ENCODE peak calls at places on chromosomes 11 and 22, in four cellular contexts. One of them, this sample, is unnamed.
A peak's percentile ranks its signal among the peaks of the same experiment; 100 is the strongest.

GRCh38 chr11:118167253-118167652 is 9.2 kb downstream of the SCN2B start:
- DNase-seq in SK-N-SH: no peak
- DNase-seq in GM12878: no peak
- DNase-seq in HepG2: no peak
- DNase-seq in this sample: no peak

GRCh38 chr11:117750357-117750756 is 46.7 kb downstream of the DSCAML1 start:
- DNase-seq in SK-N-SH: no peak
- DNase-seq in GM12878: no peak
- DNase-seq in HepG2: no peak
- DNase-seq in this sample: no peak

GRCh38 chr11:69371731-69372588 is 78.0 kb downstream of the MYEOV start:
- DNase-seq in SK-N-SH: no peak
- DNase-seq in GM12878: no peak
- DNase-seq in HepG2: no peak
- DNase-seq in this sample: peak; percentile 32

GRCh38 chr11:36035454-36035853 is 91.6 kb downstream of the LDLRAD3 start:
- DNase-seq in SK-N-SH: no peak
- DNase-seq in GM12878: no peak
- DNase-seq in HepG2: no peak
- DNase-seq in this sample: no peak

GRCh38 chr11:126716456-126717083 is 284.0 kb downstream of the KIRREL3 start:
- DNase-seq in SK-N-SH: peak; percentile 75
- DNase-seq in GM12878: no peak
- DNase-seq in HepG2: peak; percentile 3
- DNase-seq in this sample: no peak

GRCh38 chr22:41574847-41575381 is 14.1 kb downstream of the CSDC2 start:
- DNase-seq in SK-N-SH: no peak
- DNase-seq in GM12878: no peak
- DNase-seq in HepG2: no peak
- DNase-seq in this sample: no peak

GRCh38 chr11:2693851-2694261 is 5.9 kb downstream of the KCNQ1OT1 start:
- DNase-seq in SK-N-SH: no peak
- DNase-seq in GM12878: no peak
- DNase-seq in HepG2: peak; percentile 39
- DNase-seq in this sample: no peak

GRCh38 chr11:8720868-8721739 is 38.5 kb downstream of the RPL27A start:
- DNase-seq in SK-N-SH: no peak
- DNase-seq in GM12878: no peak
- DNase-seq in HepG2: no peak
- DNase-seq in this sample: no peak

GRCh38 chr11:101955278-101955677 is 39.0 kb upstream of the ANGPTL5 start:
- DNase-seq in SK-N-SH: no peak
- DNase-seq in GM12878: no peak
- DNase-seq in HepG2: no peak
- DNase-seq in this sample: no peak

GRCh38 chr11:119340335-119341221 is at the start of gene C1QTNF5:
- DNase-seq in SK-N-SH: peak; percentile 83
- DNase-seq in GM12878: no peak
- DNase-seq in HepG2: no peak
- DNase-seq in this sample: peak; percentile 70

GRCh38 chr22:36405671-36406070 is 17.9 kb upstream of the MYH9 start:
- DNase-seq in SK-N-SH: no peak
- DNase-seq in GM12878: no peak
- DNase-seq in HepG2: no peak
- DNase-seq in this sample: no peak

GRCh38 chr11:107044503-107044902 is 26.2 kb upstream of the GUCY1A2 start:
- DNase-seq in SK-N-SH: no peak
- DNase-seq in GM12878: no peak
- DNase-seq in HepG2: no peak
- DNase-seq in this sample: no peak

GRCh38 chr11:3617990-3618389 is 23.8 kb downstream of the ART5 start:
- DNase-seq in SK-N-SH: no peak
- DNase-seq in GM12878: no peak
- DNase-seq in HepG2: no peak
- DNase-seq in this sample: no peak

GRCh38 chr22:38172016-38172431 is 9.6 kb downstream of the PLA2G6 start:
- DNase-seq in SK-N-SH: no peak
- DNase-seq in GM12878: no peak
- DNase-seq in HepG2: no peak
- DNase-seq in this sample: no peak

GRCh38 chr11:96310236-96310635 is 32.8 kb downstream of the MAML2 start:
- DNase-seq in SK-N-SH: no peak
- DNase-seq in GM12878: no peak
- DNase-seq in HepG2: no peak
- DNase-seq in this sample: no peak

GRCh38 chr11:64025205-64025604 is 10.5 kb upstream of the FLRT1 start:
- DNase-seq in SK-N-SH: no peak
- DNase-seq in GM12878: no peak
- DNase-seq in HepG2: no peak
- DNase-seq in this sample: no peak

GRCh38 chr11:121104223-121104831 is 3.3 kb downstream of the TECTA start:
- DNase-seq in SK-N-SH: no peak
- DNase-seq in GM12878: no peak
- DNase-seq in HepG2: no peak
- DNase-seq in this sample: peak; percentile 67

GRCh38 chr11:111370902-111371578 is 8.0 kb downstream of the POU2AF1 start:
- DNase-seq in SK-N-SH: no peak
- DNase-seq in GM12878: peak; percentile 75
- DNase-seq in HepG2: no peak
- DNase-seq in this sample: no peak

GRCh38 chr11:2533642-2534115 is 88.9 kb downstream of the KCNQ1 start:
- DNase-seq in SK-N-SH: no peak
- DNase-seq in GM12878: no peak
- DNase-seq in HepG2: peak; percentile 85
- DNase-seq in this sample: peak; percentile 77

GRCh38 chr22:45446216-45446615 is 32.7 kb downstream of the RIBC2 start:
- DNase-seq in SK-N-SH: no peak
- DNase-seq in GM12878: no peak
- DNase-seq in HepG2: no peak
- DNase-seq in this sample: no peak

GRCh38 chr11:29009426-29009825 is 901.2 kb downstream of the METTL15 start:
- DNase-seq in SK-N-SH: no peak
- DNase-seq in GM12878: no peak
- DNase-seq in HepG2: no peak
- DNase-seq in this sample: no peak

GRCh38 chr22:31141551-31141950 is 1.2 kb upstream of the PLA2G3 start:
- DNase-seq in SK-N-SH: no peak
- DNase-seq in GM12878: no peak
- DNase-seq in HepG2: no peak
- DNase-seq in this sample: no peak

GRCh38 chr11:607971-608659 is 7.6 kb downstream of the IRF7 start:
- DNase-seq in SK-N-SH: no peak
- DNase-seq in GM12878: no peak
- DNase-seq in HepG2: no peak
- DNase-seq in this sample: no peak

GRCh38 chr11:76208829-76209670 is 2.7 kb upstream of the WNT11 start:
- DNase-seq in SK-N-SH: peak; percentile 92
- DNase-seq in GM12878: no peak
- DNase-seq in HepG2: peak; percentile 56
- DNase-seq in this sample: no peak

GRCh38 chr11:33449798-33450197 is 192.6 kb downstream of the HIPK3 start:
- DNase-seq in SK-N-SH: no peak
- DNase-seq in GM12878: no peak
- DNase-seq in HepG2: no peak
- DNase-seq in this sample: no peak

GRCh38 chr11:68962527-68963250 is 18.1 kb downstream of the MRGPRD start:
- DNase-seq in SK-N-SH: no peak
- DNase-seq in GM12878: no peak
- DNase-seq in HepG2: no peak
- DNase-seq in this sample: no peak

GRCh38 chr22:46542011-46542985 is 4.9 kb upstream of the CELSR1 start:
- DNase-seq in SK-N-SH: peak; percentile 97
- DNase-seq in GM12878: peak; percentile 21
- DNase-seq in HepG2: peak; percentile 45
- DNase-seq in this sample: peak; percentile 90

GRCh38 chr22:38316340-38317236 is 645 bp downstream of the CSNK1E start:
- DNase-seq in SK-N-SH: peak; percentile 79
- DNase-seq in GM12878: no peak
- DNase-seq in HepG2: no peak
- DNase-seq in this sample: peak; percentile 66

DNA sequence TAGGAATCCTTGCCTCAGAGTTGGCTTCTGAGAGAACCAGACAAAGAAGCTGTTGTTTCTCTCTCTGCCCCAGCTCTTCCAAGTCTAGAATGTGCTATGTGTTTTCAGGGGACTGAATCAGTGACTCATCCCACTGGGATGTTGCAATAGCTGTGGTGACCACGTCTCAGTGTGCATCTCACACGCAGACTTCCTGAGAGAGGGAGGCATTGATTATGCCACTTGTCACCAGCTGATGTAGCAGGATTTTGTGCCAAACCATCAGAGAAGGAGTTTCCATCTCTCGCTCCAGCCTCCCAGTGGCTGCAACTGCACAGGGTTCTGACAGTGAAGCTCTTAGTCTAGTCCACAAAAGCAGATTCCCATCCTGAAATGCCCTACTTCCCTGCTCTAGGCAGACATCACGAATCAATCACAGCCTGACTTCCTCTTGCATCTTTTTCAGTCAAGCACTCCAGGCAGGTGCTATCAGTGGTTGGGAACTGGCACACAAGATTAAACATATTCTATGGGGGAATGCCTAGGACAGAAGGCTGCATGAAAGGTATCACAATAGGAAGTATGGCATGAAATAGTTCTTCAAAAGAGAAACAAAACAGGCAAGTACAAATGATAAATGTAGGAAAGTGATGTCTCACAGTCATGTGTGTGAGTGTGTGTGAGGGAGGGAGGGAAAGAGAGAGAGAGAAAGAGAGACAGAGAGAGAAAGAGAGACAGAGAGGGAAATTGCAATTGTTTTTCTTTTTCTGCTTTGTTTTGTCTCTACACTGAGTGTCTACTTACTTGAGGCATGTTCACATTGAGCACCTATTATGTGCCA is 456.0 kb downstream of the MIAT start:
- DNase-seq in SK-N-SH: no peak
- DNase-seq in GM12878: no peak
- DNase-seq in HepG2: peak; percentile 63
- DNase-seq in this sample: no peak
- TF ChIP-seq TCF12 in SK-N-SH: peak; percentile 63
- TF ChIP-seq TCF12 in GM12878: no peak
- TF ChIP-seq TCF12 in HepG2: no peak
- TF ChIP-seq TCF12 in this sample: no peak

GRCh38 chr22:50136431-50137047 is 34.0 kb upstream of the PANX2 start:
- DNase-seq in SK-N-SH: no peak
- DNase-seq in GM12878: no peak
- DNase-seq in HepG2: no peak
- DNase-seq in this sample: no peak
- TF ChIP-seq TCF12 in SK-N-SH: no peak
- TF ChIP-seq TCF12 in GM12878: no peak
- TF ChIP-seq TCF12 in HepG2: no peak
- TF ChIP-seq TCF12 in this sample: no peak

GRCh38 chr11:62565100-62565802 is 8.4 kb downstream of the EEF1G start:
- DNase-seq in SK-N-SH: no peak
- DNase-seq in GM12878: no peak
- DNase-seq in HepG2: no peak
- DNase-seq in this sample: no peak

GRCh38 chr11:62572431-62572830 is 1.3 kb downstream of the EEF1G start:
- DNase-seq in SK-N-SH: no peak
- DNase-seq in GM12878: no peak
- DNase-seq in HepG2: no peak
- DNase-seq in this sample: no peak

GRCh38 chr11:62569611-62570010 is 4.1 kb downstream of the EEF1G start:
- DNase-seq in SK-N-SH: no peak
- DNase-seq in GM12878: no peak
- DNase-seq in HepG2: no peak
- DNase-seq in this sample: no peak

GRCh38 chr11:62566247-62566646 is 7.4 kb downstream of the EEF1G start:
- DNase-seq in SK-N-SH: no peak
- DNase-seq in GM12878: no peak
- DNase-seq in HepG2: no peak
- DNase-seq in this sample: no peak

GRCh38 chr11:62567018-62567633 is 6.6 kb downstream of the EEF1G start:
- DNase-seq in SK-N-SH: no peak
- DNase-seq in GM12878: no peak
- DNase-seq in HepG2: no peak
- DNase-seq in this sample: no peak
- TF ChIP-seq TCF12 in SK-N-SH: no peak
- TF ChIP-seq TCF12 in GM12878: no peak
- TF ChIP-seq TCF12 in HepG2: no peak
- TF ChIP-seq TCF12 in this sample: no peak

DNA sequence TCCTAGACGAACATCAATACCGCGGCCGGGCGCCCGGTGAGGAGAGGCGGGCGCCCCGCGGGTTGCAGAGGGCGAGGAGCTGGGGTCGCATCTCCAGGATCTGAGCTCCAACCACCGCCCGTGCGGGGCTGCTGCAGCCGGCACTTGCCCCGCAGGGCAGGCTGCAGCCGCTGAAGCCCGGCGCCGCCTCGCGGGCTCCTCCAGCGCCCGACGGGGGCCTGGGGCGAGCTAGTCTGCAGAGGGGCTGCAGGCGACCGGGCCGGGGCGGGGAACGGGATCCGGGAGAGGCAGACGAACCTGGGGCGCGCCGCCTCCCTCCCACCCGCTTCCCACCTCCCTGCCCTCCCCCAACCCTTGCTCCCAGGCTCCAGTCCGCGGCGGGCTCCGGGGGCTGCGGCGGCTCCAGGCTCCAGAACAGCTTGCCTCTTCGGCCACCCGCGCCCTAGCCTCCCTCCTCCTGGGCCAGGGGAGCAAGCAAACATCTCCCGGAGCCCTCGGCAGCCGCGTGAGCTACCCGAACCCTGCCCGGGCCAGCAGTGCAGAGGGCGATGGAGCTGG is 858 bp downstream of the TENM4 start:
- DNase-seq in SK-N-SH: peak; percentile 76
- DNase-seq in GM12878: no peak
- DNase-seq in HepG2: no peak
- DNase-seq in this sample: peak; percentile 82
- TF ChIP-seq TCF12 in SK-N-SH: no peak
- TF ChIP-seq TCF12 in GM12878: no peak
- TF ChIP-seq TCF12 in HepG2: no peak
- TF ChIP-seq TCF12 in this sample: no peak

GRCh38 chr11:26106713-26107112 is 225.2 kb upstream of the ANO3 start:
- DNase-seq in SK-N-SH: peak; percentile 52
- DNase-seq in GM12878: no peak
- DNase-seq in HepG2: no peak
- DNase-seq in this sample: no peak

GRCh38 chr11:26109658-26110393 is 222.1 kb upstream of the ANO3 start:
- DNase-seq in SK-N-SH: no peak
- DNase-seq in GM12878: no peak
- DNase-seq in HepG2: no peak
- DNase-seq in this sample: no peak

GRCh38 chr11:26102325-26102724 is 229.6 kb upstream of the ANO3 start:
- DNase-seq in SK-N-SH: no peak
- DNase-seq in GM12878: no peak
- DNase-seq in HepG2: no peak
- DNase-seq in this sample: no peak

GRCh38 chr11:26105762-26106423 is 226.0 kb upstream of the ANO3 start:
- DNase-seq in SK-N-SH: peak; percentile 12
- DNase-seq in GM12878: no peak
- DNase-seq in HepG2: no peak
- DNase-seq in this sample: no peak
- TF ChIP-seq TCF12 in SK-N-SH: peak; percentile 14
- TF ChIP-seq TCF12 in GM12878: no peak
- TF ChIP-seq TCF12 in HepG2: no peak
- TF ChIP-seq TCF12 in this sample: no peak